ENCODE peak calls at places on chromosomes 7 and 10, in ten cellular contexts. P is BJ, U is HCT116, R is H1, O is transverse colon, A is heart left ventricle, I is suprapubic skin, F is heart right ventricle, D is right lobe of liver, V is upper lobe of left lung. H is an unnamed sample.
A peak's percentile ranks its signal among the peaks of the same experiment; 100 is the strongest.

GRCh38 chr7:44216019-44216418 is 15.2 kb downstream of the YKT6 start:
- DNase-seq in P (no peak), R (no peak), O (no peak), U (no peak), I (no peak), F (peak; percentile 7), V (no peak), A (no peak), D (no peak), H (no peak)

GRCh38 chr7:108947521-108947920 is 377.8 kb downstream of the DNAJB9 start:
- DNase-seq in D (no peak), A (no peak), R (no peak), F (no peak), V (no peak), I (no peak), O (no peak), P (no peak), U (no peak), H (no peak)

GRCh38 chr7:78149787-78150186 is 351.2 kb downstream of the PHTF2 start:
- DNase-seq in P (peak; percentile 55), A (no peak), O (no peak), V (no peak), R (no peak), I (no peak), U (no peak), F (no peak), D (no peak), H (no peak)

GRCh38 chr7:31126976-31127375 is 74.9 kb downstream of the ADCYAP1R1 start:
- DNase-seq in A (no peak), I (no peak), D (no peak), F (no peak), V (no peak), U (no peak), O (no peak), R (no peak), P (no peak), H (no peak)

GRCh38 chr10:110425684-110426293 is 71.9 kb upstream of the DUSP5 start:
- DNase-seq in P (peak; percentile 92), U (no peak), V (peak; percentile 39), D (no peak), O (no peak), I (no peak), R (no peak), F (no peak), A (no peak), H (no peak)

GRCh38 chr7:84666668-84667067 is 472.1 kb upstream of the SEMA3A start:
- DNase-seq in A (no peak), I (no peak), U (no peak), P (no peak), F (no peak), R (no peak), V (no peak), D (no peak), O (no peak), H (no peak)

GRCh38 chr7:112052993-112053392 is 153.2 kb downstream of the DOCK4 start:
- DNase-seq in D (no peak), U (no peak), I (no peak), V (no peak), F (no peak), A (no peak), O (no peak), P (no peak), R (no peak), H (no peak)

GRCh38 chr7:76091506-76091905 is 43.6 kb downstream of the MDH2 start:
- DNase-seq in D (no peak), O (no peak), I (no peak), R (no peak), F (no peak), V (no peak), U (no peak), P (no peak), A (no peak), H (no peak)

GRCh38 chr10:104835422-104835821 is 194.3 kb downstream of the SORCS3 start:
- DNase-seq in D (no peak), P (no peak), U (no peak), I (no peak), O (no peak), R (no peak), F (no peak), V (no peak), A (no peak), H (no peak)

GRCh38 chr10:28094121-28094520 is 95.2 kb upstream of the ODAD2 start:
- DNase-seq in I (no peak), F (no peak), P (no peak), V (no peak), A (no peak), R (no peak), D (no peak), O (no peak), U (no peak), H (no peak)

GRCh38 chr10:76576276-76576962 is 1061.2 kb downstream of the KCNMA1 start:
- DNase-seq in D (no peak), O (no peak), I (no peak), V (no peak), R (no peak), A (peak; percentile 50), P (peak; percentile 66), F (peak; percentile 27), U (no peak), H (peak; percentile 31)

GRCh38 chr7:48299580-48300169 is 128.4 kb downstream of the ABCA13 start:
- DNase-seq in O (peak; percentile 22), I (no peak), P (no peak), A (no peak), D (peak; percentile 55), V (peak; percentile 43), R (no peak), F (no peak), U (peak; percentile 28), H (no peak)

GRCh38 chr7:29871787-29872398 is 65.6 kb downstream of the WIPF3 start:
- DNase-seq in V (no peak), I (no peak), P (peak; percentile 90), A (no peak), D (no peak), F (no peak), R (no peak), O (no peak), U (no peak), H (no peak)

GRCh38 chr10:43229208-43230061 is 37.4 kb downstream of the RASGEF1A start:
- DNase-seq in U (no peak), I (peak; percentile 42), R (no peak), O (peak; percentile 24), D (peak; percentile 42), A (peak; percentile 24), F (no peak), V (peak; percentile 30), P (no peak), H (peak; percentile 13)

DNA sequence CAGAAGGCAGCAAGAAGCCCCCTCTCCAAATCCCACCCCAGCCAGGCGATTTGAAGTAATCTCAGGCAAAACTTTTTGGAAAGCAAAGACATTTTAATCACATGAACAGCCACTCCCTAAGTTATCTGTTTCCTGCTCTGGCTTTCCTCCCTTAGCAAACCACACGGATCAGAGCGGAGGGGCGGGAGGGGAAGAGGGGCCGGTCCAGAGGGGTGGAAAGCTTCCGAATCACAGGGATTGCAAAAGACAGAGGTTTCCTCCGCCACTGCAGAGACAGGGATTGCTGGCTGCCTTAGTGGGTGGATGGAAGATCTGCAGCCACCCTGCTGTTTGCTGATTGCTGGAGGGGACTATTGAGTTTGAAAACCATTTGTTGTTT is 41.2 kb downstream of the ZCCHC24 start:
- DNase-seq in P (peak; percentile 66), U (no peak), I (peak; percentile 88), O (peak; percentile 41), R (no peak), V (no peak), A (peak; percentile 71), F (peak; percentile 67), D (peak; percentile 74), H (peak; percentile 66)
- H3K4me3 ChIP-seq in P (no peak overlapping the region), U (no peak overlapping the region), I (peak overlapping the region; percentile 18), O (no peak overlapping the region), R (peak overlapping the region; percentile 49), V (no peak overlapping the region), A (peak overlapping the region; percentile 23), F (peak overlapping the region; percentile 28), D (no peak overlapping the region), H (peak overlapping the region; percentile 46)

GRCh38 chr7:27248427-27248806 is 5.8 kb downstream of the EVX1 start:
- DNase-seq in R (no peak), A (no peak), U (no peak), P (no peak), I (no peak), F (no peak), V (no peak), D (no peak), O (no peak), H (no peak)

GRCh38 chr7:27245798-27246691 is 3.4 kb downstream of the EVX1 start:
- DNase-seq in U (no peak), F (no peak), P (no peak), I (no peak), D (no peak), R (no peak), V (no peak), O (peak; percentile 66), A (no peak), H (no peak)

GRCh38 chr7:27247000-27247399 is 4.4 kb downstream of the EVX1 start:
- DNase-seq in I (no peak), R (no peak), F (no peak), O (no peak), P (no peak), D (no peak), V (no peak), A (no peak), U (no peak), H (no peak)

GRCh38 chr7:27248911-27249723 is 6.5 kb downstream of the EVX1 start:
- DNase-seq in U (no peak), D (no peak), A (no peak), O (no peak), I (no peak), F (no peak), V (no peak), R (no peak), P (no peak), H (no peak)

GRCh38 chr7:27247452-27248426 is 5.1 kb downstream of the EVX1 start:
- DNase-seq in I (no peak), R (no peak), P (no peak), U (no peak), A (no peak), D (no peak), V (no peak), F (no peak), O (no peak), H (no peak)
- H3K27me3 ChIP-seq in I (peaks cover 100% of the 10 kb centered on the region), R (peaks cover 100% of the 10 kb centered on the region), P (peaks cover 63% of the 10 kb centered on the region), U (no peaks in the 10 kb centered on the region), A (peaks cover 99% of the 10 kb centered on the region), D (peaks cover 59% of the 10 kb centered on the region), V (peaks cover 87% of the 10 kb centered on the region), F (peaks cover 99% of the 10 kb centered on the region), O (peaks cover 100% of the 10 kb centered on the region), H (peaks cover 100% of the 10 kb centered on the region)

DNA sequence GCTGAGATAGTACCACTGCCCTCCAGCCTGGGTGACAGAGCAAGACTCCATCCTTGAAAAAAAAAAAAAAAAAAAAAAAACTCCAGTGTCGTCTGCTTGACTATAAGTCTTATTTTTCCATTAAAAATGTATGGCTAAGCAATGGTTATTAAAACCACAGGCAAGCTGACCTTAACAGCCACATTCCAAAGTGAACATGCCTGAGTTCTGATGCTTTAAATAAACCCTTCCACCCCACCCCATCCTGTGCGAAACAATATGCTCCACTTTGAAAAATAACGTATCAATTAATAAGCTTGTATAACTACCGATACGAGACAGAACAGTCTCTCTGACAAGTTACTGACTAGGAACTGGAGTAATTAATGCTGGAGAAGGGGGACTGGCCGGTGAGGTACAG is 63.7 kb downstream of the LARP4B start:
- DNase-seq in I (no peak), F (no peak), P (no peak), D (no peak), R (no peak), O (no peak), U (no peak), V (no peak), A (no peak), H (no peak)
- H3K36me3 ChIP-seq in I (peaks cover 24% of the 10 kb centered on the region), F (no peaks in the 10 kb centered on the region), P (peaks cover 16% of the 10 kb centered on the region), D (no peaks in the 10 kb centered on the region), R (peaks cover 12% of the 10 kb centered on the region), O (no peaks in the 10 kb centered on the region), U (peaks cover 13% of the 10 kb centered on the region), V (peaks cover 35% of the 10 kb centered on the region), A (peaks cover 4% of the 10 kb centered on the region), H (peaks cover 15% of the 10 kb centered on the region)

GRCh38 chr7:152411389-152411788 is 24.4 kb downstream of the KMT2C start:
- DNase-seq in D (no peak), F (no peak), O (no peak), P (no peak), R (no peak), U (no peak), V (no peak), I (no peak), A (no peak), H (no peak)
- H3K4me3 ChIP-seq in D (no peak overlapping the region), F (no peak overlapping the region), O (no peak overlapping the region), P (no peak overlapping the region), R (peak overlapping the region; percentile 56), U (no peak overlapping the region), V (no peak overlapping the region), I (no peak overlapping the region), A (no peak overlapping the region), H (peak overlapping the region; percentile 35)